ENCODE peak calls at places on chromosomes 7 and 10, in five cellular contexts. One of them, this sample, is unnamed.

GRCh38 chr10:127278001-127278400 is 81.6 kb upstream of the INSYN2A start:
- DNase-seq in epithelial cell of esophagus: no peak
- DNase-seq in effector CD4-positive, alpha-beta T cell: no peak
- DNase-seq in activated CD4-positive, CD25-positive, alpha-beta regulatory T cell treated with anti-CD3 and anti-CD28 coated beads, Interleukin-2, amount 50 U/mL, for 72 hours: no peak
- DNase-seq in hepatic stellate cell: peak
- DNase-seq in this sample: peak

GRCh38 chr10:28859791-28860190 is 182.5 kb downstream of the BAMBI start:
- DNase-seq in epithelial cell of esophagus: no peak
- DNase-seq in hepatic stellate cell: no peak
- DNase-seq in effector CD4-positive, alpha-beta T cell: no peak
- DNase-seq in activated CD4-positive, CD25-positive, alpha-beta regulatory T cell treated with anti-CD3 and anti-CD28 coated beads, Interleukin-2, amount 50 U/mL, for 72 hours: no peak
- DNase-seq in this sample: no peak

GRCh38 chr10:13740416-13740815 is 153.7 kb downstream of the PRPF18 start:
- DNase-seq in effector CD4-positive, alpha-beta T cell: no peak
- DNase-seq in hepatic stellate cell: no peak
- DNase-seq in activated CD4-positive, CD25-positive, alpha-beta regulatory T cell treated with anti-CD3 and anti-CD28 coated beads, Interleukin-2, amount 50 U/mL, for 72 hours: no peak
- DNase-seq in epithelial cell of esophagus: no peak
- DNase-seq in this sample: no peak

GRCh38 chr10:60827791-60828488 is 49.7 kb downstream of the CDK1 start:
- DNase-seq in hepatic stellate cell: peak
- DNase-seq in effector CD4-positive, alpha-beta T cell: no peak
- DNase-seq in activated CD4-positive, CD25-positive, alpha-beta regulatory T cell treated with anti-CD3 and anti-CD28 coated beads, Interleukin-2, amount 50 U/mL, for 72 hours: no peak
- DNase-seq in epithelial cell of esophagus: peak
- DNase-seq in this sample: peak

GRCh38 chr7:27181795-27182275 is 3.2 kb downstream of the HOXA11 start:
- DNase-seq in effector CD4-positive, alpha-beta T cell: no peak
- DNase-seq in epithelial cell of esophagus: no peak
- DNase-seq in activated CD4-positive, CD25-positive, alpha-beta regulatory T cell treated with anti-CD3 and anti-CD28 coated beads, Interleukin-2, amount 50 U/mL, for 72 hours: no peak
- DNase-seq in hepatic stellate cell: no peak
- DNase-seq in this sample: no peak

GRCh38 chr10:76082232-76082631 is 650.8 kb downstream of the LRMDA start:
- DNase-seq in hepatic stellate cell: no peak
- DNase-seq in activated CD4-positive, CD25-positive, alpha-beta regulatory T cell treated with anti-CD3 and anti-CD28 coated beads, Interleukin-2, amount 50 U/mL, for 72 hours: no peak
- DNase-seq in epithelial cell of esophagus: peak
- DNase-seq in effector CD4-positive, alpha-beta T cell: no peak
- DNase-seq in this sample: peak

GRCh38 chr10:110505130-110505815 is 7.6 kb downstream of the DUSP5 start:
- DNase-seq in effector CD4-positive, alpha-beta T cell: no peak
- DNase-seq in activated CD4-positive, CD25-positive, alpha-beta regulatory T cell treated with anti-CD3 and anti-CD28 coated beads, Interleukin-2, amount 50 U/mL, for 72 hours: peak
- DNase-seq in epithelial cell of esophagus: no peak
- DNase-seq in hepatic stellate cell: no peak
- DNase-seq in this sample: no peak

GRCh38 chr10:8379906-8380832 is 325.7 kb downstream of the GATA3 start:
- DNase-seq in epithelial cell of esophagus: no peak
- DNase-seq in hepatic stellate cell: no peak
- DNase-seq in effector CD4-positive, alpha-beta T cell: no peak
- DNase-seq in activated CD4-positive, CD25-positive, alpha-beta regulatory T cell treated with anti-CD3 and anti-CD28 coated beads, Interleukin-2, amount 50 U/mL, for 72 hours: no peak
- DNase-seq in this sample: no peak

GRCh38 chr7:43653891-43654504 is 71.1 kb downstream of the STK17A start:
- DNase-seq in hepatic stellate cell: no peak
- DNase-seq in epithelial cell of esophagus: no peak
- DNase-seq in effector CD4-positive, alpha-beta T cell: no peak
- DNase-seq in activated CD4-positive, CD25-positive, alpha-beta regulatory T cell treated with anti-CD3 and anti-CD28 coated beads, Interleukin-2, amount 50 U/mL, for 72 hours: no peak
- DNase-seq in this sample: no peak

GRCh38 chr7:5773661-5774086 is 7.8 kb downstream of the RNF216 start:
- DNase-seq in effector CD4-positive, alpha-beta T cell: no peak
- DNase-seq in activated CD4-positive, CD25-positive, alpha-beta regulatory T cell treated with anti-CD3 and anti-CD28 coated beads, Interleukin-2, amount 50 U/mL, for 72 hours: no peak
- DNase-seq in epithelial cell of esophagus: peak
- DNase-seq in hepatic stellate cell: peak
- DNase-seq in this sample: peak

GRCh38 chr10:5488272-5489161 is 10.9 kb downstream of the CALML5 start:
- DNase-seq in epithelial cell of esophagus: peak
- DNase-seq in effector CD4-positive, alpha-beta T cell: no peak
- DNase-seq in activated CD4-positive, CD25-positive, alpha-beta regulatory T cell treated with anti-CD3 and anti-CD28 coated beads, Interleukin-2, amount 50 U/mL, for 72 hours: no peak
- DNase-seq in hepatic stellate cell: no peak
- DNase-seq in this sample: peak

GRCh38 chr10:116521424-116522305 is 24.1 kb upstream of the PNLIP start:
- DNase-seq in epithelial cell of esophagus: peak
- DNase-seq in hepatic stellate cell: peak
- DNase-seq in activated CD4-positive, CD25-positive, alpha-beta regulatory T cell treated with anti-CD3 and anti-CD28 coated beads, Interleukin-2, amount 50 U/mL, for 72 hours: no peak
- DNase-seq in effector CD4-positive, alpha-beta T cell: peak
- DNase-seq in this sample: peak

GRCh38 chr7:29408841-29409243 is 154.8 kb upstream of the PRR15 start:
- DNase-seq in hepatic stellate cell: peak
- DNase-seq in effector CD4-positive, alpha-beta T cell: peak
- DNase-seq in epithelial cell of esophagus: peak
- DNase-seq in activated CD4-positive, CD25-positive, alpha-beta regulatory T cell treated with anti-CD3 and anti-CD28 coated beads, Interleukin-2, amount 50 U/mL, for 72 hours: peak
- DNase-seq in this sample: peak

GRCh38 chr7:30877010-30877740 is 34.5 kb upstream of the AQP1 start:
- DNase-seq in activated CD4-positive, CD25-positive, alpha-beta regulatory T cell treated with anti-CD3 and anti-CD28 coated beads, Interleukin-2, amount 50 U/mL, for 72 hours: no peak
- DNase-seq in effector CD4-positive, alpha-beta T cell: no peak
- DNase-seq in hepatic stellate cell: no peak
- DNase-seq in epithelial cell of esophagus: no peak
- DNase-seq in this sample: no peak

GRCh38 chr7:118080947-118081346 is 103.0 kb upstream of the LSM8 start:
- DNase-seq in effector CD4-positive, alpha-beta T cell: no peak
- DNase-seq in epithelial cell of esophagus: peak
- DNase-seq in hepatic stellate cell: peak
- DNase-seq in activated CD4-positive, CD25-positive, alpha-beta regulatory T cell treated with anti-CD3 and anti-CD28 coated beads, Interleukin-2, amount 50 U/mL, for 72 hours: peak
- DNase-seq in this sample: peak

GRCh38 chr10:31683682-31684081 is 244.9 kb downstream of the ARHGAP12 start:
- DNase-seq in epithelial cell of esophagus: no peak
- DNase-seq in effector CD4-positive, alpha-beta T cell: no peak
- DNase-seq in activated CD4-positive, CD25-positive, alpha-beta regulatory T cell treated with anti-CD3 and anti-CD28 coated beads, Interleukin-2, amount 50 U/mL, for 72 hours: no peak
- DNase-seq in hepatic stellate cell: no peak
- DNase-seq in this sample: no peak

GRCh38 chr7:155962968-155963300 is 150.7 kb upstream of the SHH start:
- DNase-seq in activated CD4-positive, CD25-positive, alpha-beta regulatory T cell treated with anti-CD3 and anti-CD28 coated beads, Interleukin-2, amount 50 U/mL, for 72 hours: no peak
- DNase-seq in epithelial cell of esophagus: no peak
- DNase-seq in effector CD4-positive, alpha-beta T cell: no peak
- DNase-seq in hepatic stellate cell: no peak
- DNase-seq in this sample: no peak

GRCh38 chr7:100475549-100475948 is 3.5 kb downstream of the TSC22D4 start:
- DNase-seq in activated CD4-positive, CD25-positive, alpha-beta regulatory T cell treated with anti-CD3 and anti-CD28 coated beads, Interleukin-2, amount 50 U/mL, for 72 hours: no peak
- DNase-seq in epithelial cell of esophagus: no peak
- DNase-seq in hepatic stellate cell: no peak
- DNase-seq in effector CD4-positive, alpha-beta T cell: no peak
- DNase-seq in this sample: no peak

GRCh38 chr10:3107426-3107961 is 40.1 kb downstream of the PFKP start:
- DNase-seq in epithelial cell of esophagus: peak
- DNase-seq in effector CD4-positive, alpha-beta T cell: no peak
- DNase-seq in activated CD4-positive, CD25-positive, alpha-beta regulatory T cell treated with anti-CD3 and anti-CD28 coated beads, Interleukin-2, amount 50 U/mL, for 72 hours: no peak
- DNase-seq in hepatic stellate cell: no peak
- DNase-seq in this sample: no peak

GRCh38 chr10:113473851-113474250 is 79.0 kb upstream of the HABP2 start:
- DNase-seq in epithelial cell of esophagus: no peak
- DNase-seq in activated CD4-positive, CD25-positive, alpha-beta regulatory T cell treated with anti-CD3 and anti-CD28 coated beads, Interleukin-2, amount 50 U/mL, for 72 hours: no peak
- DNase-seq in effector CD4-positive, alpha-beta T cell: no peak
- DNase-seq in hepatic stellate cell: peak
- DNase-seq in this sample: peak

GRCh38 chr10:130425881-130426435 is 289.8 kb downstream of the GLRX3 start:
- DNase-seq in activated CD4-positive, CD25-positive, alpha-beta regulatory T cell treated with anti-CD3 and anti-CD28 coated beads, Interleukin-2, amount 50 U/mL, for 72 hours: no peak
- DNase-seq in hepatic stellate cell: no peak
- DNase-seq in effector CD4-positive, alpha-beta T cell: no peak
- DNase-seq in epithelial cell of esophagus: no peak
- DNase-seq in this sample: no peak

GRCh38 chr10:71337219-71337625 is 18.2 kb downstream of the SLC29A3 start:
- DNase-seq in hepatic stellate cell: no peak
- DNase-seq in activated CD4-positive, CD25-positive, alpha-beta regulatory T cell treated with anti-CD3 and anti-CD28 coated beads, Interleukin-2, amount 50 U/mL, for 72 hours: no peak
- DNase-seq in epithelial cell of esophagus: no peak
- DNase-seq in effector CD4-positive, alpha-beta T cell: no peak
- DNase-seq in this sample: no peak

GRCh38 chr7:96016735-96017134 is 244.4 kb downstream of the DYNC1I1 start:
- DNase-seq in effector CD4-positive, alpha-beta T cell: no peak
- DNase-seq in epithelial cell of esophagus: no peak
- DNase-seq in activated CD4-positive, CD25-positive, alpha-beta regulatory T cell treated with anti-CD3 and anti-CD28 coated beads, Interleukin-2, amount 50 U/mL, for 72 hours: no peak
- DNase-seq in hepatic stellate cell: no peak
- DNase-seq in this sample: no peak

GRCh38 chr7:151549644-151550043 is 29.9 kb upstream of the RHEB start:
- DNase-seq in epithelial cell of esophagus: no peak
- DNase-seq in hepatic stellate cell: no peak
- DNase-seq in effector CD4-positive, alpha-beta T cell: no peak
- DNase-seq in activated CD4-positive, CD25-positive, alpha-beta regulatory T cell treated with anti-CD3 and anti-CD28 coated beads, Interleukin-2, amount 50 U/mL, for 72 hours: no peak
- DNase-seq in this sample: no peak

GRCh38 chr7:142690554-142691182 is 58.6 kb upstream of the PRSS1 start:
- DNase-seq in epithelial cell of esophagus: no peak
- DNase-seq in activated CD4-positive, CD25-positive, alpha-beta regulatory T cell treated with anti-CD3 and anti-CD28 coated beads, Interleukin-2, amount 50 U/mL, for 72 hours: no peak
- DNase-seq in effector CD4-positive, alpha-beta T cell: no peak
- DNase-seq in hepatic stellate cell: no peak
- DNase-seq in this sample: no peak

GRCh38 chr7:6228363-6228762 is 44.1 kb downstream of the CYTH3 start:
- DNase-seq in epithelial cell of esophagus: no peak
- DNase-seq in effector CD4-positive, alpha-beta T cell: no peak
- DNase-seq in hepatic stellate cell: no peak
- DNase-seq in activated CD4-positive, CD25-positive, alpha-beta regulatory T cell treated with anti-CD3 and anti-CD28 coated beads, Interleukin-2, amount 50 U/mL, for 72 hours: no peak
- DNase-seq in this sample: no peak

GRCh38 chr7:6614941-6615737 is at the start of gene ZNF853:
- DNase-seq in epithelial cell of esophagus: no peak
- DNase-seq in hepatic stellate cell: no peak
- DNase-seq in activated CD4-positive, CD25-positive, alpha-beta regulatory T cell treated with anti-CD3 and anti-CD28 coated beads, Interleukin-2, amount 50 U/mL, for 72 hours: no peak
- DNase-seq in effector CD4-positive, alpha-beta T cell: no peak
- DNase-seq in this sample: no peak

GRCh38 chr10:133126431-133127290 is 33.4 kb upstream of the KNDC1 start:
- DNase-seq in epithelial cell of esophagus: no peak
- DNase-seq in activated CD4-positive, CD25-positive, alpha-beta regulatory T cell treated with anti-CD3 and anti-CD28 coated beads, Interleukin-2, amount 50 U/mL, for 72 hours: peak
- DNase-seq in hepatic stellate cell: no peak
- DNase-seq in effector CD4-positive, alpha-beta T cell: no peak
- DNase-seq in this sample: no peak